ENCODE peak calls at places on chromosomes 4 and X, in nine cellular contexts. W is uterus; S is activated T-helper 1 cell treated with Interleukin-2 at 50 U/mL for 16 hours; H is testis; C is activated CD4-positive, alpha-beta T cell treated with anti-CD3 and anti-CD28 coated beads for 48 hours; P is cardiac muscle cell; U is OCI-LY7; O is AG04450; D is OCI-M1. Y is an unnamed sample.

GRCh38 chr4:169225058-169225751 is 45.6 kb downstream of the SH3RF1 start:
- DNase-seq in W (no peak), S (no peak), H (no peak), C (no peak), P (peak; percentile 96), U (no peak), O (peak; percentile 80), D (no peak), Y (no peak)

GRCh38 chrX:124940536-124940935 is 379.1 kb upstream of the TEX13C start:
- DNase-seq in W (no peak), S (no peak), H (no peak), C (no peak), P (no peak), U (no peak), O (no peak), D (no peak), Y (no peak)

GRCh38 chr4:94833394-94833793 is 75.6 kb downstream of the BMPR1B start:
- DNase-seq in W (no peak), S (no peak), H (no peak), C (no peak), P (no peak), U (no peak), O (no peak), D (no peak), Y (no peak)

GRCh38 chr4:185204238-185204910 is 574 bp upstream of the CFAP97 start:
- DNase-seq in W (no peak), S (no peak), H (no peak), C (no peak), P (no peak), U (peak; percentile 54), O (no peak), D (peak; percentile 48), Y (peak; percentile 7)

GRCh38 chr4:172826866-172827265 is 341.7 kb upstream of the GALNT7 start:
- DNase-seq in W (no peak), S (no peak), H (no peak), C (no peak), P (no peak), U (no peak), O (no peak), D (no peak), Y (peak; percentile 63)

GRCh38 chrX:145825896-145826295 is 8.3 kb downstream of the SLITRK2 start:
- DNase-seq in W (no peak), S (no peak), H (peak; percentile 65), C (no peak), P (peak; percentile 0), U (peak; percentile 1), O (no peak), D (peak; percentile 39), Y (no peak)

GRCh38 chrX:132187451-132187850 is 31.8 kb downstream of the RAP2C start:
- DNase-seq in W (no peak), S (no peak), H (no peak), C (no peak), P (no peak), U (no peak), O (no peak), D (no peak), Y (no peak)

GRCh38 chrX:29233592-29234179 is 646.4 kb downstream of the IL1RAPL1 start:
- DNase-seq in W (no peak), S (no peak), H (no peak), C (no peak), P (no peak), U (no peak), O (no peak), D (no peak), Y (no peak)

GRCh38 chrX:14528629-14529287 is 578 bp upstream of the GLRA2 start:
- DNase-seq in W (peak; percentile 26), S (no peak), H (peak; percentile 85), C (peak; percentile 73), P (peak; percentile 16), U (peak; percentile 17), O (no peak), D (peak; percentile 74), Y (peak; percentile 83)

GRCh38 chr4:83083925-83084475 is 30.5 kb downstream of the PLAC8 start:
- DNase-seq in W (no peak), S (no peak), H (no peak), C (peak; percentile 54), P (peak; percentile 22), U (no peak), O (no peak), D (no peak), Y (no peak)

GRCh38 chrX:4572652-4573051 is 859.2 kb upstream of the PRKX start:
- DNase-seq in W (no peak), S (no peak), H (no peak), C (no peak), P (no peak), U (no peak), O (no peak), D (no peak), Y (peak; percentile 76)

GRCh38 chr4:125719987-125720386 is 405.2 kb downstream of the FAT4 start:
- DNase-seq in W (no peak), S (no peak), H (no peak), C (no peak), P (no peak), U (no peak), O (no peak), D (no peak), Y (no peak)

GRCh38 chr4:79198886-79199591 is 126.8 kb downstream of the NAA11 start:
- DNase-seq in W (no peak), S (no peak), H (no peak), C (no peak), P (no peak), U (no peak), O (no peak), D (peak; percentile 95), Y (peak; percentile 64)

GRCh38 chr4:4575284-4576211 is 33.7 kb upstream of the STX18 start:
- DNase-seq in W (peak; percentile 40), S (peak; percentile 36), H (peak; percentile 54), C (peak; percentile 73), P (peak; percentile 73), U (no peak), O (no peak), D (no peak), Y (peak; percentile 34)

GRCh38 chr4:57077550-57078311 is 32.5 kb downstream of the IGFBP7 start:
- DNase-seq in W (no peak), S (no peak), H (no peak), C (no peak), P (peak; percentile 83), U (no peak), O (no peak), D (no peak), Y (no peak)

GRCh38 chr4:98627883-98628282 is 30.5 kb downstream of the TSPAN5 start:
- DNase-seq in W (no peak), S (no peak), H (no peak), C (no peak), P (peak; percentile 81), U (no peak), O (peak; percentile 42), D (peak; percentile 3), Y (no peak)

GRCh38 chr4:72314869-72315268 is 254.2 kb downstream of the ADAMTS3 start:
- DNase-seq in W (peak; percentile 18), S (no peak), H (no peak), C (no peak), P (peak; percentile 93), U (no peak), O (peak; percentile 33), D (no peak), Y (peak; percentile 15)

GRCh38 chr4:159367421-159368105 is 264.7 kb downstream of the RAPGEF2 start:
- DNase-seq in W (no peak), S (no peak), H (no peak), C (no peak), P (no peak), U (no peak), O (no peak), D (no peak), Y (no peak)

GRCh38 chrX:19888419-19888879 is 1.0 kb upstream of the SH3KBP1 start:
- DNase-seq in W (peak; percentile 42), S (no peak), H (peak; percentile 46), C (peak; percentile 30), P (peak; percentile 83), U (peak; percentile 73), O (peak; percentile 36), D (peak; percentile 85), Y (peak; percentile 43)

GRCh38 chr4:4299006-4299405 is 9.0 kb downstream of the ZBTB49 start:
- DNase-seq in W (no peak), S (no peak), H (no peak), C (no peak), P (no peak), U (no peak), O (no peak), D (no peak), Y (no peak)

GRCh38 chr4:97720869-97721432 is 422.3 kb downstream of the STPG2 start:
- DNase-seq in W (no peak), S (no peak), H (peak; percentile 17), C (no peak), P (peak; percentile 69), U (no peak), O (no peak), D (peak; percentile 85), Y (no peak)

GRCh38 chr4:26466871-26467270 is 23.4 kb downstream of the CCKAR start:
- DNase-seq in W (no peak), S (no peak), H (no peak), C (no peak), P (no peak), U (no peak), O (no peak), D (no peak), Y (no peak)

GRCh38 chr4:7805533-7806079 is 134.1 kb downstream of the AFAP1 start:
- DNase-seq in W (no peak), S (no peak), H (no peak), C (no peak), P (peak; percentile 98), U (no peak), O (peak; percentile 85), D (no peak), Y (peak; percentile 7)

GRCh38 chr4:31295081-31295480 is 574.9 kb downstream of the PCDH7 start:
- DNase-seq in W (no peak), S (no peak), H (no peak), C (no peak), P (no peak), U (no peak), O (no peak), D (no peak), Y (no peak)

GRCh38 chr4:8283631-8284121 is 14.1 kb downstream of the HTRA3 start:
- DNase-seq in W (no peak), S (no peak), H (no peak), C (no peak), P (no peak), U (peak; percentile 49), O (no peak), D (no peak), Y (no peak)

GRCh38 chr4:11698846-11699590 is 270.3 kb upstream of the HS3ST1 start:
- DNase-seq in W (no peak), S (no peak), H (no peak), C (no peak), P (peak; percentile 40), U (no peak), O (no peak), D (peak; percentile 10), Y (no peak)

GRCh38 chrX:53374222-53374820 is 48.1 kb downstream of the SMC1A start:
- DNase-seq in W (no peak), S (no peak), H (no peak), C (no peak), P (peak; percentile 34), U (no peak), O (no peak), D (peak; percentile 81), Y (no peak)

GRCh38 chr4:81314196-81314896 is 99.3 kb upstream of the PRKG2 start:
- DNase-seq in W (no peak), S (no peak), H (no peak), C (no peak), P (peak; percentile 91), U (peak; percentile 74), O (peak; percentile 75), D (peak; percentile 77), Y (peak; percentile 68)

GRCh38 chrX:69034451-69034850 is 130.8 kb downstream of the PJA1 start:
- DNase-seq in W (no peak), S (no peak), H (no peak), C (no peak), P (no peak), U (no peak), O (no peak), D (no peak), Y (no peak)

GRCh38 chr4:8297691-8298485 is 28.3 kb downstream of the HTRA3 start:
- DNase-seq in W (peak; percentile 11), S (no peak), H (no peak), C (no peak), P (no peak), U (no peak), O (no peak), D (no peak), Y (no peak)

GRCh38 chr4:148573284-148573683 is 131.1 kb upstream of the NR3C2 start:
- DNase-seq in W (no peak), S (no peak), H (no peak), C (no peak), P (no peak), U (no peak), O (no peak), D (peak; percentile 28), Y (no peak)

Y was measured in NCI-H345.